ENCODE peak calls at places on chromosomes 2 and 18, in nine cellular contexts. I, C, Z, Y, G, N, O, W and V are unnamed samples.

GRCh38 chr2:199405241-199405640 is 52.5 kb downstream of the SATB2 start:
- DNase-seq in I (no peak), N (no peak), W (peak), C (peak), O (no peak), G (peak), Z (no peak), Y (no peak), V (peak)

GRCh38 chr2:151024696-151025095 is 237.0 kb downstream of the RBM43 start:
- DNase-seq in G (no peak), I (no peak), W (no peak), O (no peak), N (no peak), Y (no peak), C (no peak), Z (no peak), V (no peak)

GRCh38 chr2:33681333-33681732 is 82.2 kb upstream of the FAM98A start:
- DNase-seq in Z (no peak), C (no peak), Y (no peak), W (no peak), I (no peak), N (no peak), G (no peak), O (no peak), V (no peak)

GRCh38 chr2:46333912-46334311 is 36.7 kb downstream of the EPAS1 start:
- DNase-seq in O (no peak), W (no peak), C (peak), N (no peak), I (peak), G (no peak), Z (no peak), Y (no peak), V (no peak)

GRCh38 chr2:47265751-47266231 is 110.7 kb upstream of the STPG4 start:
- DNase-seq in G (no peak), Y (peak), N (no peak), W (no peak), Z (no peak), O (no peak), C (no peak), I (no peak), V (no peak)

GRCh38 chr18:48475635-48476549 is 62.9 kb upstream of the CTIF start:
- DNase-seq in W (peak), Z (peak), I (peak), G (peak), N (no peak), Y (no peak), C (peak), O (no peak), V (peak)

GRCh38 chr2:232901711-232902578 is 31.9 kb downstream of the SNORC start:
- DNase-seq in C (peak), W (no peak), I (no peak), N (no peak), Z (peak), G (no peak), Y (no peak), O (no peak), V (no peak)

GRCh38 chr2:19895535-19895934 is 6.2 kb downstream of the TTC32 start:
- DNase-seq in G (no peak), W (no peak), O (no peak), N (no peak), Y (no peak), C (peak), Z (no peak), I (no peak), V (no peak)

GRCh38 chr18:62716679-62717058 is 1.3 kb downstream of the PHLPP1 start:
- DNase-seq in N (peak), Z (no peak), C (peak), W (no peak), G (peak), O (peak), I (peak), Y (peak), V (no peak)

GRCh38 chr2:157596992-157597681 is 31.5 kb downstream of the ACVR1C start:
- DNase-seq in O (no peak), N (no peak), G (peak), Y (peak), I (no peak), Z (no peak), W (no peak), C (peak), V (no peak)

GRCh38 chr2:105403785-105404698 is 5.2 kb upstream of the FHL2 start:
- DNase-seq in Z (peak), N (no peak), G (no peak), Y (no peak), C (peak), W (no peak), I (no peak), O (no peak), V (no peak)

GRCh38 chr2:96553176-96553956 is 16.8 kb downstream of the ARID5A start:
- DNase-seq in C (no peak), Z (no peak), I (no peak), N (no peak), W (no peak), Y (no peak), O (no peak), G (no peak), V (no peak)

GRCh38 chr2:158498749-158499136 is 42.0 kb downstream of the PKP4 start:
- DNase-seq in O (no peak), C (no peak), W (no peak), I (no peak), G (no peak), N (no peak), Y (no peak), Z (no peak), V (no peak)

GRCh38 chr18:32460046-32460785 is 10.5 kb downstream of the GAREM1 start:
- DNase-seq in C (no peak), N (no peak), W (no peak), I (no peak), Z (no peak), O (no peak), Y (no peak), G (no peak), V (no peak)

GRCh38 chr2:133821107-133821760 is 253.0 kb upstream of the NCKAP5 start:
- DNase-seq in I (no peak), Z (peak), G (no peak), C (peak), O (no peak), Y (no peak), W (no peak), N (no peak), V (no peak)

GRCh38 chr2:136118819-136119716 is 1.1 kb upstream of the CXCR4 start:
- DNase-seq in N (peak), G (peak), O (peak), W (peak), C (no peak), Z (no peak), I (no peak), Y (peak), V (no peak)

GRCh38 chr2:119751706-119752105 is 8.0 kb upstream of the PTPN4 start:
- DNase-seq in N (no peak), C (no peak), G (no peak), W (no peak), I (no peak), O (no peak), Y (no peak), Z (no peak), V (no peak)

GRCh38 chr2:71385008-71385407 is 53.4 kb downstream of the ZNF638 start:
- DNase-seq in C (peak), N (no peak), O (no peak), W (no peak), Y (no peak), I (no peak), G (no peak), Z (peak), V (no peak)

GRCh38 chr18:77479047-77479446 is 229.4 kb downstream of the GALR1 start:
- DNase-seq in Z (no peak), Y (no peak), G (no peak), C (no peak), I (no peak), W (no peak), O (no peak), N (no peak), V (no peak)
- H3K4me3 ChIP-seq in Z (no peak), Y (no peak), G (no peak), C (no peak), I (no peak), W (no peak), O (no peak), N (no peak), V (no peak)

GRCh38 chr2:12539306-12539705 is 177.4 kb upstream of the TRIB2 start:
- DNase-seq in I (no peak), N (no peak), W (no peak), C (no peak), G (no peak), Z (no peak), Y (no peak), O (no peak), V (no peak)

GRCh38 chr2:12533337-12533736 is 183.4 kb upstream of the TRIB2 start:
- DNase-seq in W (no peak), G (no peak), I (no peak), C (no peak), Z (no peak), N (no peak), O (no peak), Y (no peak), V (no peak)

GRCh38 chr2:12538300-12538699 is 178.4 kb upstream of the TRIB2 start:
- DNase-seq in G (no peak), N (no peak), O (no peak), W (no peak), C (no peak), Z (no peak), Y (no peak), I (no peak), V (no peak)

GRCh38 chr2:12536926-12537325 is 179.8 kb upstream of the TRIB2 start:
- DNase-seq in I (no peak), W (no peak), Y (no peak), G (no peak), O (no peak), C (no peak), N (no peak), Z (no peak), V (no peak)

GRCh38 chr2:12534646-12535263 is 182.0 kb upstream of the TRIB2 start:
- DNase-seq in W (no peak), N (no peak), Z (peak), O (no peak), I (no peak), Y (no peak), C (peak), G (no peak), V (no peak)
- H3K4me3 ChIP-seq in W (no peak), N (no peak), Z (no peak), O (no peak), I (no peak), Y (no peak), C (no peak), G (no peak), V (no peak)

GRCh38 chr2:187552959-187553681 is 1.1 kb downstream of the TFPI start:
- DNase-seq in W (no peak), C (peak), Z (no peak), I (no peak), O (no peak), N (no peak), Y (no peak), G (peak), V (no peak)
- H3K4me3 ChIP-seq in W (no peak), C (peak), Z (peak), I (peak), O (no peak), N (peak), Y (peak), G (no peak), V (no peak)

DNA sequence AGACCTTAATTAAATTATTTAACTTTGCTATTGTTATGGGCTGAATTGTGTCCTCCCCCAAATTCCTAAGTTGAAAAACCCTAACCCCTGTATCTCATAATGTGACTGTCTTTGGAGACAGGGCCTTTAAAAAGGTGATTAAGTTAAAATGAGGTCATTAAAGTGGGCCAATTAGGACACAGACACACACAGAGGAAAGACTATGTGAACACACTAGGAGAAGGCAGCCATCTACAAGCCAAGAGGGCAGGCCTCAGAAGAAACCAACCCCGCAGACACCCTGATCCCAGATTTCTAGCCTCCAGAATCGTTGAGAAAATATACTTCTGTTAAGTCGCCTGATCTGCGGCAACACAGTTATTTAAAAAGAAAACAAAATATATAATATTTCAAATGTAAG is 6.4 kb downstream of the STK17B start:
- DNase-seq in O (no peak), I (no peak), G (peak), Y (no peak), W (no peak), Z (no peak), C (no peak), N (no peak), V (no peak)
- H3K4me3 ChIP-seq in O (no peak), I (no peak), G (peak), Y (no peak), W (no peak), Z (no peak), C (no peak), N (no peak), V (no peak)

GRCh38 chr2:60533114-60534033 is 20.1 kb downstream of the BCL11A start:
- DNase-seq in W (no peak), G (no peak), I (no peak), N (no peak), C (peak), Y (no peak), O (no peak), Z (no peak), V (no peak)
- H3K4me3 ChIP-seq in W (no peak), G (no peak), I (no peak), N (no peak), C (peak), Y (peak), O (no peak), Z (no peak), V (no peak)

GRCh38 chr2:174870787-174871186 is 106.5 kb upstream of the CHRNA1 start:
- DNase-seq in G (no peak), I (no peak), N (no peak), Y (no peak), Z (no peak), W (no peak), O (no peak), C (no peak), V (no peak)

GRCh38 chr2:174868916-174869315 is 104.6 kb upstream of the CHRNA1 start:
- DNase-seq in N (no peak), C (no peak), G (no peak), Z (no peak), O (no peak), Y (no peak), I (no peak), W (no peak), V (no peak)

GRCh38 chr2:174863183-174863582 is 98.9 kb upstream of the CHRNA1 start:
- DNase-seq in I (no peak), N (no peak), Z (no peak), Y (no peak), O (no peak), G (no peak), W (no peak), C (no peak), V (no peak)

DNA sequence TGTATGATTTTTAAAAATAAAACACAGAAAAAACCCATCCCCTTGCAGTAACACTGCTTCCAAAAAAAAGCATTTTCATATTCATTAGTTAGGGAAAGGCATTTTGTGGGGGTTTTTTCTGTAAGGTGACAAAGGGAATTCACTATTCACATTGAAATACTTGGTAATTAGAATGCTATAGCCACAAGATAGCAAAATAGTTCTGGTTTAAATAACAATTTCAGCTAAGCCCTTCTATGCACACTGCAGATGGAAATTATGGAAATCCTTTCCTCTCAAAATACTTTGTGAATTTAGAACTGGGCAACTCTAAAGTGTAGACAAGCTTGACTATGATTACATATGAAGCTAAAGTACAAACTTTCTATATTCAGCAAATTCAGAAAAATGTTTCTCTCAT is 102.1 kb upstream of the CHRNA1 start:
- DNase-seq in O (no peak), C (no peak), W (no peak), N (no peak), Y (no peak), Z (no peak), I (no peak), G (no peak), V (no peak)
- H3K4me3 ChIP-seq in O (no peak), C (no peak), W (no peak), N (no peak), Y (no peak), Z (no peak), I (no peak), G (no peak), V (no peak)